ENCODE peak calls at places on chromosomes 7 and 10, in eight cellular contexts. Z, C, J, G, X, K, U and F are unnamed samples.
A peak's percentile ranks its signal among the peaks of the same experiment; 100 is the strongest.

GRCh38 chr7:157033483-157034473 is 23.3 kb upstream of the MNX1 start:
- DNase-seq in Z (no peak), J (no peak), U (no peak), C (no peak), K (no peak), G (no peak), X (no peak), F (no peak)

GRCh38 chr10:30762620-30763019 is 133.1 kb upstream of the LYZL2 start:
- DNase-seq in U (no peak), Z (no peak), C (no peak), K (no peak), J (no peak), X (no peak), G (no peak), F (no peak)

GRCh38 chr10:78362406-78363022 is 328.9 kb downstream of the RPS24 start:
- DNase-seq in J (peak; percentile 50), K (peak; percentile 41), X (no peak), G (peak; percentile 35), Z (no peak), U (no peak), C (peak; percentile 35), F (peak; percentile 1)

GRCh38 chr10:22613011-22613410 is 101.4 kb downstream of the PIP4K2A start:
- DNase-seq in Z (no peak), K (no peak), C (no peak), G (no peak), U (no peak), X (no peak), J (no peak), F (no peak)

GRCh38 chr7:70092314-70093303 is 494.3 kb downstream of the AUTS2 start:
- DNase-seq in J (no peak), K (no peak), G (no peak), U (no peak), X (no peak), Z (no peak), C (no peak), F (no peak)

GRCh38 chr7:101722247-101722646 is 93.2 kb upstream of the MYL10 start:
- DNase-seq in X (no peak), G (no peak), J (no peak), K (no peak), C (no peak), U (no peak), Z (no peak), F (no peak)

GRCh38 chr7:130524628-130525027 is 32.7 kb downstream of the MEST start:
- DNase-seq in X (no peak), Z (no peak), C (no peak), G (no peak), J (no peak), K (no peak), U (no peak), F (no peak)

GRCh38 chr7:36686499-36686898 is 37.8 kb downstream of the AOAH start:
- DNase-seq in X (no peak), G (no peak), J (no peak), K (no peak), U (no peak), Z (no peak), C (peak; percentile 62), F (peak; percentile 37)

GRCh38 chr10:26621889-26622681 is 75.4 kb upstream of the PDSS1 start:
- DNase-seq in K (peak; percentile 58), Z (no peak), U (no peak), J (peak; percentile 53), C (peak; percentile 13), X (peak; percentile 47), G (peak; percentile 59), F (no peak)

GRCh38 chr10:34427911-34428216 is 387.2 kb downstream of the PARD3 start:
- DNase-seq in K (no peak), U (no peak), Z (no peak), C (no peak), J (no peak), G (no peak), X (no peak), F (no peak)

GRCh38 chr10:18473424-18474110 is 177.8 kb downstream of the NSUN6 start:
- DNase-seq in Z (peak; percentile 23), J (no peak), U (no peak), X (no peak), G (no peak), C (no peak), K (peak; percentile 51), F (no peak)

GRCh38 chr10:99531026-99531695 is 1.6 kb upstream of the NKX2-3 start:
- DNase-seq in C (no peak), U (no peak), Z (no peak), K (no peak), X (no peak), J (no peak), G (peak; percentile 72), F (no peak)

GRCh38 chr10:99528867-99529285 is 3.9 kb upstream of the NKX2-3 start:
- DNase-seq in U (no peak), K (no peak), C (no peak), G (no peak), X (no peak), J (no peak), Z (no peak), F (no peak)

GRCh38 chr10:99529483-99530107 is 3.1 kb upstream of the NKX2-3 start:
- DNase-seq in J (no peak), X (peak; percentile 18), Z (no peak), K (no peak), U (no peak), G (no peak), C (no peak), F (no peak)

GRCh38 chr10:99531696-99532050 is 1.1 kb upstream of the NKX2-3 start:
- DNase-seq in J (no peak), U (no peak), K (no peak), X (no peak), G (no peak), Z (no peak), C (no peak), F (no peak)

DNA sequence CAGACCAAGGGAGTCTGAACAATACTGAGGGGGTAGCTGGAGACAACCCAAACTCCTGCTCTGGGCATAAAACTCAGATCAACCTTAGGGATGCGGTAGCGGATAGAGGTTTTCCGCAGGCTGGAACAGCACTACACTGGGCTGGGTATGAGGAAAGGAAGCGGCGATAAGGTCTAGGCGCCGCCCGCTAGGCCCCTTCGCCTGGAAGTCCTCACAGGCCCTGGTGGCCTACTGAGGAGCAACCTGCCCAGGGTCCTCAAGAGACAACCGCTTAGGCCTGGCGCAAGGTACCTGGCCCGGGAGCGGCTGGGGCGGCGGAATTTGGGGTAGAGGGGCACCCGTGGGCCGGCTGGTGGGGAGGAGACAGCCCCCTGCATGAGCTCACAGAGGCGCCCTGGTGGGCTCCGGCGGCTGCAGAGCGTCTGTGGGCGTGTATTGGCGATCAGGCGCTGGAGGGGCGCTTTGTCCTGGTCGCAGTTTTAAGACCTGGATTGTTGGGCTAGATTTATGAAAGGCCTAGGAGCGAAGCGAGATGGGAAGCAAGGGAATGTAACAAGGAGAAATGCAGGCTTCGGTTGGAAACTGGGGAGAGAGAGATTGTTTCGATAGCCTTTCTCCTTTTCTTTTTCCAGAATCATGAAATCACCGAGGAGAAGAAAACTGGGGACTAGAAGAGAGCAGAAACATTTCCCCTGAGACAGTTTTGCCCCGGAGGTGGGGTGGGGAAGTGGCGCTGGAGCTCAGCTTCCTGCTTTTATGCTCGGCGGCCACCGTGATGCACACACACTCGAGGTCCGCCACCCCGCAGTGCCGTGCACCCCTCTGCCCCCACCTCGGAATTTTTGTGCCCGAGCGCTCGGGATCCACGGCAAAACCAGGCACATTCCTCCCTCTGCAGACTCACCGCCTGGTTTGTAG is 2.4 kb upstream of the NKX2-3 start:
- DNase-seq in J (no peak), Z (no peak), G (peak; percentile 64), X (no peak), C (no peak), U (no peak), K (no peak), F (no peak)
- H3K27me3 ChIP-seq in J (peaks cover 95% of the 10 kb centered on the region), Z (peaks cover 22% of the 10 kb centered on the region), G (peaks cover 98% of the 10 kb centered on the region), X (peaks cover 85% of the 10 kb centered on the region), C (peaks cover 73% of the 10 kb centered on the region), U (peaks cover 46% of the 10 kb centered on the region), K (peaks cover 100% of the 10 kb centered on the region), F (peaks cover 44% of the 10 kb centered on the region)

GRCh38 chr7:127979113-127979727 is 52.0 kb downstream of the LRRC4 start:
- DNase-seq in C (no peak), U (no peak), K (no peak), X (no peak), G (peak; percentile 82), Z (no peak), J (no peak), F (no peak)
- H3K27me3 ChIP-seq in C (no peaks in the 10 kb centered on the region), U (no peaks in the 10 kb centered on the region), K (no peaks in the 10 kb centered on the region), X (no peaks in the 10 kb centered on the region), G (no peaks in the 10 kb centered on the region), Z (no peaks in the 10 kb centered on the region), J (no peaks in the 10 kb centered on the region), F (no peaks in the 10 kb centered on the region)

GRCh38 chr10:71006497-71006896 is 118.1 kb upstream of the PCBD1 start:
- DNase-seq in X (no peak), G (no peak), K (no peak), C (no peak), U (no peak), Z (no peak), J (no peak), F (no peak)

GRCh38 chr10:71008150-71008549 is 119.8 kb upstream of the PCBD1 start:
- DNase-seq in U (no peak), Z (no peak), J (no peak), X (no peak), G (no peak), C (no peak), K (no peak), F (no peak)

GRCh38 chr10:71009031-71009605 is 120.8 kb upstream of the PCBD1 start:
- DNase-seq in C (no peak), G (no peak), J (no peak), Z (no peak), X (no peak), U (no peak), K (peak; percentile 35), F (no peak)

GRCh38 chr10:71005337-71006305 is 117.3 kb upstream of the PCBD1 start:
- DNase-seq in X (no peak), Z (no peak), G (no peak), C (no peak), K (peak; percentile 75), U (no peak), J (no peak), F (no peak)

GRCh38 chr10:71007516-71007915 is 119.2 kb upstream of the PCBD1 start:
- DNase-seq in X (no peak), J (no peak), C (no peak), U (no peak), Z (no peak), G (no peak), K (no peak), F (no peak)
- H3K27me3 ChIP-seq in X (no peaks in the 10 kb centered on the region), J (peaks cover 20% of the 10 kb centered on the region), C (peaks cover 23% of the 10 kb centered on the region), U (no peaks in the 10 kb centered on the region), Z (no peaks in the 10 kb centered on the region), G (no peaks in the 10 kb centered on the region), K (no peaks in the 10 kb centered on the region), F (no peaks in the 10 kb centered on the region)

DNA sequence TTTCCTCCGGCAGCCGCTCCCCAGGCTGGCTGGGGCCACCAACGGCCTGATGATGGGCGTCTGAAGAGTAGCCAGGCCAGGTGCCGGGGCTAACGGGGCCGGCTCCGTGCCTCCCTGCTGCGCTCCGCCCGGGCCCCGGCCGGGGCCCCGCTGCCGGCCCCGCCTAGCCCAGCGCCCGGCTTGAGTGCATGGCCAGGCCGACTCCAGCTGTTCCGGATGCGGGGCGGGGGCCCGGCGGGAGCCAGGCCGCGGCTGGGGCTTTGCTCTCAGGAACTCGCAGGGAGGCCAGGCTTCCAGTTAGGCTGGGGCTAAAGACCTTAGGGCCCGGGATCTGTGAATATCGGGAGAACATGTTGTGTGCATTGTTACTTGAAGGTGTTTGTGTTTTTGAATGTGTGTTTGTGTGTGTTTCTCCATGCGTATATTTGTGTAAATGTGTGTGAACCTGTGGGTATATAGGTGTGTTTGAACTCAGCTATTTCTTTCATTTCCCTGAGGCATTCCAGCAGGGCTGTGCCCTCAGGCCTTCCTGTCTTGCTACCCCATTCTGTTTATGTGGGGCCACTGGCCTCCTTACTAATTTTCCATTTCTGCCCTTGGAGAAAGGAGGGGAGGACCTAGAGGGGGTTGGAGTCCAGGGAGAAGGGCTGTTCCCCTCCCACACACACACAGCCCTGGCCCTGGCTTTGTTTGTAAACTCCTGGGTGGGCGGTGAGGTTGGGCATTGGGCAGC is 1.1 kb upstream of the LBX1 start:
- DNase-seq in U (no peak), C (no peak), X (no peak), G (no peak), Z (no peak), J (peak; percentile 16), K (no peak), F (no peak)
- H3K27me3 ChIP-seq in U (peaks cover 47% of the 10 kb centered on the region), C (peaks cover 87% of the 10 kb centered on the region), X (peaks cover 99% of the 10 kb centered on the region), G (peaks cover 99% of the 10 kb centered on the region), Z (peaks cover 22% of the 10 kb centered on the region), J (peaks cover 93% of the 10 kb centered on the region), K (peaks cover 100% of the 10 kb centered on the region), F (peaks cover 74% of the 10 kb centered on the region)